ENCODE peak calls at places on chromosomes 1 and 21, in seven cellular contexts. Z is right lobe of liver, S is HepG2, J is kidney, F is breast epithelium, B is testis, P is WERI-Rb-1. C is an unnamed sample.

GRCh38 chr1:114395863-114396262 is 115.1 kb downstream of the TRIM33 start:
- DNase-seq in Z (no peak), S (no peak), J (no peak), F (no peak), B (no peak), P (no peak), C (no peak)

GRCh38 chr1:32448773-32449456 is 16.0 kb upstream of the ZBTB8B start:
- DNase-seq in Z (no peak), S (peak), J (no peak), F (no peak), B (peak), P (peak), C (no peak)

GRCh38 chr1:33383974-33384767 is 46.7 kb downstream of the PHC2 start:
- DNase-seq in Z (no peak), S (no peak), J (no peak), F (no peak), B (no peak), P (no peak), C (no peak)

GRCh38 chr1:2135425-2135824 is 59.1 kb downstream of the FAAP20 start:
- DNase-seq in Z (peak), S (peak), J (peak), F (peak), B (peak), P (no peak), C (peak)

GRCh38 chr1:159921251-159921650 is 4.1 kb downstream of the TAGLN2 start:
- DNase-seq in Z (no peak), S (no peak), J (no peak), F (no peak), B (no peak), P (no peak), C (no peak)

GRCh38 chr21:38989745-38990423 is 184.2 kb downstream of the ETS2 start:
- DNase-seq in Z (no peak), S (peak), J (peak), F (no peak), B (no peak), P (no peak), C (no peak)

GRCh38 chr1:166538646-166539045 is 300.6 kb upstream of the POGK start:
- DNase-seq in Z (no peak), S (no peak), J (no peak), F (no peak), B (no peak), P (no peak), C (no peak)

GRCh38 chr1:19863804-19864203 is 18.4 kb upstream of the OTUD3 start:
- DNase-seq in Z (no peak), S (no peak), J (no peak), F (no peak), B (no peak), P (no peak), C (no peak)

GRCh38 chr1:64877151-64877550 is 89.2 kb downstream of the JAK1 start:
- DNase-seq in Z (no peak), S (no peak), J (no peak), F (no peak), B (no peak), P (no peak), C (no peak)

GRCh38 chr21:31473685-31474345 is 129.8 kb upstream of the TIAM1 start:
- DNase-seq in Z (no peak), S (no peak), J (no peak), F (no peak), B (no peak), P (no peak), C (no peak)

GRCh38 chr1:82377201-82377884 is 576.6 kb downstream of the ADGRL2 start:
- DNase-seq in Z (no peak), S (no peak), J (no peak), F (no peak), B (no peak), P (no peak), C (no peak)

GRCh38 chr1:235470741-235471439 is 33.4 kb downstream of the B3GALNT2 start:
- DNase-seq in Z (no peak), S (no peak), J (no peak), F (no peak), B (no peak), P (no peak), C (no peak)

GRCh38 chr1:204445860-204446412 is 34.3 kb upstream of the PPP1R15B start:
- DNase-seq in Z (no peak), S (peak), J (peak), F (no peak), B (no peak), P (peak), C (no peak)

DNA sequence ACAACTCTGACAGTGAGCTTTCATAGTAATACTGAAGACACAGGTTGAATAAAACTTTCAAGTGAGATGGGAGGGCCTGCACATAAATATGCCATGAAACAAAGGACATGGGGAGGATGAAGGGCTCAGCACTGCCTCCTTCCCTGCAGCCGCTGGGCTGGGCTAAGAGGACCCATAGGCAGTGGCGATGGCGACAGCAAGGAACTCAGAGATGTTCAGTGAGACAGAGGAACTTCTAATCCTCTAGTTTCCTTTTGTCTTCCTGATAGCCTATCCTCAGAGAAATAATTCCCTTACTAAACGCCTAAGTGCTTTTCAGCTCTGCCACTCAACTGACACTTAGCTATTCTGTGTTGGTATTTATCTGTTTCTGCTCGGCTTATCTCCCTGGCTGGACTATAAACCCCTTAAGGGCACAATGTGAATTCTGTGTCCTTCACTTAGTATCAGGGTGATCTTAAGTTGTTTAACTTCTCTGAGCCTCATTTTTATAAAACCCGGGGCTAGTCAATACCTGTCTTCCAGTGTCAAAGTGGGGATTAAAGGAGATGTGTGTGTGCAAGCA is 24.4 kb upstream of the IER5 start:
- DNase-seq in Z (no peak), S (no peak), J (no peak), F (no peak), B (no peak), P (peak), C (no peak)
- H3K27ac ChIP-seq in Z (no peak), S (no peak), J (no peak), F (no peak), B (no peak), P (peak), C (no peak)

DNA sequence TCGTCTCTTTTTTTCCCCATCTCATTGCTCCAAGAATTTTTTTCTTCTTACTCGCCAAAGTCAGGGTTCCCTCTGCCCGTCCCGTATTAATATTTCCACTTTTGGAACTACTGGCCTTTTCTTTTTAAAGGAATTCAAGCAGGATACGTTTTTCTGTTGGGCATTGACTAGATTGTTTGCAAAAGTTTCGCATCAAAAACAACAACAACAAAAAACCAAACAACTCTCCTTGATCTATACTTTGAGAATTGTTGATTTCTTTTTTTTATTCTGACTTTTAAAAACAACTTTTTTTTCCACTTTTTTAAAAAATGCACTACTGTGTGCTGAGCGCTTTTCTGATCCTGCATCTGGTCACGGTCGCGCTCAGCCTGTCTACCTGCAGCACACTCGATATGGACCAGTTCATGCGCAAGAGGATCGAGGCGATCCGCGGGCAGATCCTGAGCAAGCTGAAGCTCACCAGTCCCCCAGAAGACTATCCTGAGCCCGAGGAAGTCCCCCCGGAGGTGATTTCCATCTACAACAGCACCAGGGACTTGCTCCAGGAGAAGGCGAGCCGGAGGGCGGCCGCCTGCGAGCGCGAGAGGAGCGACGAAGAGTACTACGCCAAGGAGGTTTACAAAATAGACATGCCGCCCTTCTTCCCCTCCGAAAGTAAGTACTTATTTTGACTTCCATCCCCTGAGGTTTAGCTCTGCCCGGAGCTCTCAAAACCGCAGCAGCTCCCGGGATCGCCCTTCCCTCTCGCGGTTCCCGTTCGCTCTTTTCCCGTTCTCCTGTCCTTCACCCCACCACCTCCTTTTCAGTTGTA is 1.5 kb downstream of the TGFB2 start:
- DNase-seq in Z (no peak), S (no peak), J (peak), F (no peak), B (peak), P (no peak), C (no peak)
- H3K4me3 ChIP-seq in Z (peak), S (peak), J (peak), F (peak), B (peak), P (peak), C (peak)

GRCh38 chr1:180484490-180484889 is 17.9 kb downstream of the ACBD6 start:
- DNase-seq in Z (no peak), S (no peak), J (no peak), F (no peak), B (no peak), P (no peak), C (no peak)

GRCh38 chr1:180489313-180489712 is 13.1 kb downstream of the ACBD6 start:
- DNase-seq in Z (no peak), S (no peak), J (no peak), F (no peak), B (no peak), P (no peak), C (no peak)

GRCh38 chr1:180488661-180489060 is 13.7 kb downstream of the ACBD6 start:
- DNase-seq in Z (no peak), S (no peak), J (no peak), F (no peak), B (no peak), P (no peak), C (no peak)

GRCh38 chr1:180482425-180483275 is 19.7 kb downstream of the ACBD6 start:
- DNase-seq in Z (no peak), S (peak), J (no peak), F (no peak), B (no peak), P (no peak), C (no peak)

GRCh38 chr1:180486092-180486491 is 16.3 kb downstream of the ACBD6 start:
- DNase-seq in Z (no peak), S (no peak), J (no peak), F (no peak), B (no peak), P (no peak), C (no peak)
- H3K27ac ChIP-seq in Z (no peak), S (no peak), J (no peak), F (no peak), B (no peak), P (no peak), C (no peak)

DNA sequence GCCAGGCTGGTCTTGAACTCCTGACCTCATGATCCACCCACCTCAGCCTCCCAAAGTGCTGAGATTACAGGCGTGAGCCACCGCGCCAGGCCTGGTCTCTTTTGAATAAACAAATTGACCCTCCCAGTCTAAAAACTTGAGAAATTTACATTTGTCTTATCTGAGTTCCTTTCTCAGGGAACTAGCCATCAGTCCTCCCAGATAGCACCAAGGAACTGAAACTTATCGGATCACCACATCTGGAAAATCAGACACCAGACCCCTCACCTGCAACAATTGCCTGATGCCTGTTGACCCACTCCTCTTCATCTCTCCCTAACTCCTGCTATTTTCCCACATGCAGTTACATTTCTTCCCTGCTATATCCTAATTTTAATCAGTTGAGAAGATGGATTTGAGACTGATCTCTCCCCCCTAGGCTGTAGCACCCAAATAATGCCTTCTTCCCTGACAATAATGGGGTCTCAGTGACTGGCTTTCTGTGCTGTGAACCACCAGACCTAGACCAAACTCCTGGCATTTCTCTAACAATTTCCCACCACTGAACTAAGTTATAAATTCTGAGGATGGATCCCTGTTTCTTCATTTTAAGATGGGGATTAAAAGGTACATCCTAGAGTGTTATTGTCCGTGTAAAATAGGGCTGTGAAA is 951 bp upstream of the CBR1 start:
- DNase-seq in Z (no peak), S (no peak), J (no peak), F (no peak), B (no peak), P (no peak), C (no peak)
- H3K4me3 ChIP-seq in Z (no peak), S (no peak), J (peak), F (no peak), B (no peak), P (no peak), C (no peak)

GRCh38 chr1:27889506-27889905 is 17.2 kb downstream of the THEMIS2 start:
- DNase-seq in Z (no peak), S (no peak), J (no peak), F (no peak), B (no peak), P (no peak), C (no peak)
- H3K27ac ChIP-seq in Z (no peak), S (no peak), J (no peak), F (no peak), B (peak), P (no peak), C (peak)

DNA sequence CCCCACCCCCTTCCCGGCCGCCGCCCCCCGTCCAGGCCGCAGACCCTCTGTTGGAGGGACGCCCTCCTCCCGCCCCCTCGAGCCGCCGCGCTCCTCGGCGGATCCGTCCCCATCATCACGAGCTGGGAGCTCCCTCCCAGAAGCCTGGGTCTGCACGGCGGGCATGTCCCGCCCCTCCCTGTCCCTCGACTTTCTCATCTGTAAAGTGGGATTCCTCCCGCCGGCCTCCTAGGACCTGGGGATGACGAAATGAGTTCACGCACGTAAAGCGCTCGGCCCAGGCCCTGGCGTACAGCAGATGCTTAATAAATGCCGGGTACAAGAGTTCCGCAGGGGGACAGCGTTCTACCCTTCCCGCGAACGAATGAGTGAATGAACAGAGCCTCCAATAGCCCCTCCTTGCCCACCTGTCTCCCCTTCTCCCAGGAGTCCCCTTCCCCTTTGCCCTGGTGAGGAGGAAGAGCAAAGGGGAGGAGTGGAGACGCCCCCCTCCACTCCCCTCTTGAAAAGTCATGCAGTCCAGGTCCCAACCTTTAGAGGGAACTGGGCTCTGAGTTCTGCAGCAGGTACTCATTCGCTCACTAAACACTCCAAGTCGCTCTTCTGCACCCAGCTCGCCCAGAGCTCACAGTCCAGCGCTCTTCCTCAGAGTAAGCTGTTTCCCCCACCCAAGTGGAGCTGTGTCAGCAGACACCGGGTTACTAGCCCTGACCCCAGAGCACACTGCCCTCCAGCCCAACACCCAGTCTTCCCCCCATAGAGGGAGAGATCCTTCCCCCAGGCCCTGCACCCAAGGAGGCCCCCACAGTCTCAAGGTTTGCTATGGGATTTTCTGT is 16.8 kb downstream of the RAP1GAP start:
- DNase-seq in Z (no peak), S (no peak), J (no peak), F (no peak), B (no peak), P (no peak), C (no peak)
- H3K4me3 ChIP-seq in Z (no peak), S (peak), J (no peak), F (peak), B (peak), P (peak), C (no peak)

GRCh38 chr1:9350960-9351359 is 58.3 kb downstream of the SPSB1 start:
- DNase-seq in Z (no peak), S (no peak), J (no peak), F (no peak), B (no peak), P (no peak), C (no peak)

GRCh38 chr1:9355503-9355902 is 62.8 kb downstream of the SPSB1 start:
- DNase-seq in Z (no peak), S (no peak), J (no peak), F (no peak), B (no peak), P (no peak), C (peak)

GRCh38 chr1:9350011-9350907 is 57.6 kb downstream of the SPSB1 start:
- DNase-seq in Z (no peak), S (no peak), J (no peak), F (no peak), B (no peak), P (no peak), C (no peak)

GRCh38 chr1:9351654-9352271 is 59.1 kb downstream of the SPSB1 start:
- DNase-seq in Z (no peak), S (no peak), J (no peak), F (no peak), B (no peak), P (no peak), C (peak)

DNA sequence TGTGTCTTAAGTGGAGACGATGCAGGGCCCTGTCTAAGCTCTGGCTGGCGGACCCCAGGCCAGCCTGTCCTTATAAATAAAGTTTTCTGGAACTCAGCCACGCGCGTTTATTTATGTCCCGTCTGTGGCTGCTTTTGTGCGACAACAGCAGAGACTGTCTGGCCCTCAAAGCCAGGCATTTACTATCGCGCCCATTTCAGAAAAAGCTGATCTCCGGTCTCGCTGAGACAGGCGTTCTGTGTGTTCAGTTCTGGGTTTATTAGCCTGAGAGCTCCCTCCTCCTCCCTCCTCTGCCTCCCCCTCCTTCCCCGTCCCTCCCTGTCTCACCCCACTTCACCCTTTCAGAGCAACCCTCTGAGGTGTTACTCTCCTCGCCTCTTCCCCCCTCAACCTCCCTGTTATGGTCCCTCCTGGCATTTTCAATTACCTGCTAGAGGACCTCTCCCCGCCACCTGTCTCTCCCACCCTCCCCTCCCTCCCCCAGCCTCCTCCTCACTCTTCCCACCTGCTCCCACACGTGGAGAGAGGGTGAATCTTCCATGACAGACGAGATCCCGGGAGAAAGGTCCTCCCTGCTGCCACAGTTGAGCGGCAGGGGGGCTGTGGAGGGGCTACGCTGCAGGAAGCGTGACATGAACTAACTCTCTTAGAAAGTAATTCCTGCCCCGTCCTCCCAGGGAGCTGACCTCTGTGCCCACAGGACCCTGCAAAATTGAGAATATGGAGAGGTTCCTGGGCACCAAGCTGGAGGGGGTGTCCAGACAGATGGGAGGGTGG is 59.9 kb downstream of the SPSB1 start:
- DNase-seq in Z (no peak), S (no peak), J (no peak), F (no peak), B (peak), P (peak), C (no peak)
- H3K27ac ChIP-seq in Z (no peak), S (no peak), J (no peak), F (no peak), B (no peak), P (peak), C (no peak)

GRCh38 chr1:8343464-8344001 is 25.6 kb downstream of the SLC45A1 start:
- DNase-seq in Z (no peak), S (peak), J (peak), F (peak), B (peak), P (no peak), C (peak)
- H3K4me3 ChIP-seq in Z (no peak), S (peak), J (no peak), F (no peak), B (no peak), P (no peak), C (no peak)

C was measured in left lung.